ENCODE peak calls at places on chromosomes 4 and X, in five cellular contexts. T is colonic mucosa, H is HL-60, M is NB4, G is AG09309. K is an unnamed sample.

GRCh38 chr4:82780398-82781231 is 18.0 kb downstream of the SCD5 start:
- DNase-seq in T (peak), H (peak), M (no peak), G (no peak), K (no peak)

GRCh38 chr4:159158989-159159388 is 56.1 kb downstream of the RAPGEF2 start:
- DNase-seq in T (no peak), H (no peak), M (no peak), G (no peak), K (no peak)

GRCh38 chrX:97117572-97117971 is 233.9 kb downstream of the RPA4 start:
- DNase-seq in T (no peak), H (no peak), M (no peak), G (no peak), K (no peak)

GRCh38 chrX:16445166-16445752 is 204.7 kb upstream of the S100G start:
- DNase-seq in T (peak), H (peak), M (peak), G (no peak), K (peak)

GRCh38 chr4:10019521-10020051 is 1.7 kb downstream of the SLC2A9 start:
- DNase-seq in T (no peak), H (no peak), M (peak), G (no peak), K (no peak)

GRCh38 chr4:184000457-184001395 is 95.6 kb downstream of the STOX2 start:
- DNase-seq in T (no peak), H (no peak), M (no peak), G (no peak), K (no peak)

GRCh38 chrX:37776987-37777325 is 2.9 kb upstream of the CYBB start:
- DNase-seq in T (no peak), H (no peak), M (no peak), G (no peak), K (no peak)

GRCh38 chr4:123804171-123804721 is 407.7 kb downstream of the SPRY1 start:
- DNase-seq in T (no peak), H (no peak), M (no peak), G (no peak), K (no peak)

GRCh38 chr4:62460329-62460728 is 1260.2 kb downstream of the ADGRL3 start:
- DNase-seq in T (no peak), H (no peak), M (no peak), G (no peak), K (no peak)

GRCh38 chr4:128285085-128286023 is 2.3 kb downstream of the PGRMC2 start:
- DNase-seq in T (peak), H (no peak), M (no peak), G (no peak), K (no peak)

GRCh38 chr4:80206541-80207171 is 9.4 kb downstream of the PRDM8 start:
- DNase-seq in T (no peak), H (no peak), M (no peak), G (no peak), K (no peak)

GRCh38 chr4:93237526-93237925 is 591.0 kb upstream of the ATOH1 start:
- DNase-seq in T (no peak), H (no peak), M (no peak), G (no peak), K (no peak)

GRCh38 chr4:123127865-123128264 is 205.5 kb upstream of the NUDT6 start:
- DNase-seq in T (no peak), H (no peak), M (no peak), G (no peak), K (no peak)

GRCh38 chrX:71482228-71482958 is 50.5 kb upstream of the OGT start:
- DNase-seq in T (no peak), H (no peak), M (no peak), G (no peak), K (no peak)

GRCh38 chr4:44632089-44632488 is 19.3 kb downstream of the YIPF7 start:
- DNase-seq in T (no peak), H (no peak), M (no peak), G (no peak), K (no peak)

GRCh38 chr4:13159041-13159620 is 325.0 kb downstream of the RAB28 start:
- DNase-seq in T (no peak), H (no peak), M (no peak), G (no peak), K (no peak)

GRCh38 chr4:123597586-123597985 is 201.0 kb downstream of the SPRY1 start:
- DNase-seq in T (no peak), H (no peak), M (no peak), G (peak), K (no peak)

GRCh38 chrX:77771601-77772000 is 14.4 kb downstream of the ATRX start:
- DNase-seq in T (no peak), H (no peak), M (no peak), G (no peak), K (no peak)

GRCh38 chr4:118738999-118739690 is 54.0 kb downstream of the METTL14 start:
- DNase-seq in T (no peak), H (no peak), M (no peak), G (no peak), K (no peak)

GRCh38 chr4:152534541-152535231 is 1.2 kb downstream of the FBXW7 start:
- DNase-seq in T (peak), H (peak), M (peak), G (no peak), K (no peak)

GRCh38 chrX:78555401-78555980 is 103.6 kb downstream of the RTL3 start:
- DNase-seq in T (no peak), H (peak), M (peak), G (no peak), K (peak)

GRCh38 chr4:21134994-21135393 is 434.7 kb downstream of the PACRGL start:
- DNase-seq in T (no peak), H (no peak), M (peak), G (no peak), K (no peak)

GRCh38 chr4:160129439-160129838 is 1026.6 kb downstream of the RAPGEF2 start:
- DNase-seq in T (no peak), H (no peak), M (no peak), G (no peak), K (no peak)

GRCh38 chr4:76897522-76898384 is at the start of gene SOWAHB:
- DNase-seq in T (peak), H (no peak), M (no peak), G (no peak), K (peak)

GRCh38 chrX:46750829-46751228 is 8.1 kb downstream of the SLC9A7 start:
- DNase-seq in T (no peak), H (no peak), M (no peak), G (no peak), K (no peak)

GRCh38 chr4:56690393-56690971 is 9.4 kb upstream of the HOPX start:
- DNase-seq in T (no peak), H (no peak), M (no peak), G (no peak), K (no peak)
- TF ChIP-seq CTCF in T (no peak), H (no peak), M (no peak), G (no peak), K (peak)

DNA sequence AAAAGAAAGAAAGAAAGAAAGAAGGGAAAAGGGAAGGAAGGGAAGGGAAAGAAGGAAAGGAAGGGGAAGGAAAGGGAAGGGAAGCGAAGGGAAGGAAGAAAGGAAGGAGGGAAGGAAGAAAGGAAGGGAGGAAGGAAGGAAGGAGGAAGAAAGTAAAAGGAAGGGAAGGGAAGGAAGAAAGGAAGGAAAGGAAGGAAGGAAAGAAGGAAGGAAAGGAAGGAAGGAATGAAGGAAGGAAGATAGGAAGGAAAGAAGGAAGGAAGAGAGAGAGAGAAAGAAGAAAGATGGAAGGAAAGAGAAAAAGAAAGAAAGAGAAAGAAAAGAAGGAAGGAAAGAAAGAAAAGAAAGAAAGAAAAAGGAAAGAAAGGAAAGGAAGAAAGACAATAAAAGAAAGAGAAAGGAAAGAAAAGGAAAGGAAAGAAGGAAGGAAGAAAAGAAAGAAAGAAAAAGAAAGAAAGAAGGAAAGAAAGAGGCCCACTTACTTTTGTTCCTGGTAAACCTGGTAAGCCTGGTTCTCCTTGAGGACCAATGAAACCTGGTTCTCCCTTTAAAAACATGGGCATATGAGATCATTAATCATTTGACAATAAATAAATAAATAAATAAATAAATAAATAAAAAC is 105.9 kb upstream of the ETNPPL start:
- DNase-seq in T (no peak), H (no peak), M (no peak), G (no peak), K (no peak)
- TF ChIP-seq CTCF in T (no peak), H (no peak), M (no peak), G (no peak), K (no peak)

DNA sequence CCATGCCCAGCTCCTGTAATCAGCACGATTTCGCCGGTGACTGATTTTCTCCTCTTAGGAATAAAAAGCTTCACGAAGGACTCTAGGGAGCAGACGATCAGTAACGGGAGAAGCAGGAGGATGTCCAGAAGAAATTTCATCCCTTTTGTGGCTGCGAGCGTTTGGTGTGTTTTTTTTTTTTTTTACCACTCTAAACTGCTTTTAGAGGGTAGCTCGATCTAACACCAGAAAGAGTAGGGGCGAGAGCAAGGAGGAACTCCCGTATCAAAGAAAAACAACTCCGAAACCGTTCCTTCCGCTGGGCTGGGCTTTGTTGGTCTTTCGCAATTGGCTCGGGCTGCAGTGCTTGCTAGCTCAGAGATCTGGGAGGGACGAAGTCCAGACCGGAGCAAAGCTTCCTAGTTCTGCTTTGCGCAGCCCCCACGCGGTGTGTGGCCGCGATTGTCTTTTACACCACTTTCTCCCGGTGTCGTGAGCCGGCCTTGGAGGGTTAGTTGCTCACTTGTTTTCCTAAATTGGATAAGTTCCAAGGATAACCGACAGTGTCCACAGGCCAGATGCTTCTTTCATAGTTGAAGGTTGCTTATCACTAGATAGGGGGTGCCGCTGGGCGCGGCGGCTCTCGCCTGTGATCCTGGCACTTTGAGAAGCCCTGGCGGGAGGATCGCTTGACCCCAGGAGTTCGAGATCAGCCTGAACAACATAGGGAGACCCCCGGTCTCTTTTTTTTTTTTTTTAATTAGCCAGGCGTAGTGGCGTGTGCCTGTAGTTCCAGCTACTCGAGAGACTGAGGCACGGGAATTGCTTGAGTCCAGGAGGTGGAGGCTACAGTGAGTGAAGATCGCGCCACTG is at the start of gene HSD17B11:
- DNase-seq in T (peak), H (peak), M (peak), G (peak), K (peak)
- TF ChIP-seq CTCF in T (no peak), H (no peak), M (no peak), G (no peak), K (no peak)

DNA sequence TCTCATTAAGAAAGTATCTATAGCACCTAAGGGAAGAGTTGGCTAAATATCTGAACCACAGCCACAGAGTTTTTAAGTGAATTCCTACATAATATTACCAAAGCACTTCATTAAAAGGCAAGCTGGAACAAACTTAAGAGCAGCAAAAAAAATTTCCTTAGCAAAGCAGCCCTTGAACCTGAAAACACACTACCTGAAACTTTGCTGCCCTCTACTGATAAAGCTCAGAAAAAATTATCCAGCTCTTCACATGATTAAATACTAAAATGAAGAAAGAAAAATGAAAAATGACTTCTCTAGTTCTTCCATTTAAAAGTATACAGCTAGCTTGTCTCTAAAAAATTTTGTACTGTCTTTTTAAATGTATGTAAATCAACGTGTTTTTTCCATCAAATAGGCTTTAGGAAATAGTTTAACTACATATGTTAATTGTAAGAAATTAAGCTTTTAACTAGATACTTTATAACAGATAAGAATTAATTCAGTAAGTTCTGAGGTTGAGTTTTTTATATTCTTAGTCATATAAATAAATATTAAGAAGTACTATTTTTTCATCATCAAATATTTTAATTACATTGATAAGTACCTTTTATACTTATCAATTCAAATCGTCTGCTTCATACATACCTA is 156.1 kb downstream of the STPG2 start:
- DNase-seq in T (no peak), H (no peak), M (peak), G (no peak), K (peak)
- TF ChIP-seq CTCF in T (no peak), H (no peak), M (peak), G (peak), K (peak)